ENCODE peak calls at places on chromosome 21, in four cellular contexts. E, G, D and Z are unnamed samples.

GRCh38 chr21:42524341-42525227 is 10.9 kb downstream of the SLC37A1 start:
- DNase-seq in E (peak), G (no peak), D (peak), Z (peak)

GRCh38 chr21:31161157-31161556 is 122.9 kb upstream of the KRTAP19-8 start:
- DNase-seq in E (no peak), D (no peak), G (no peak), Z (no peak)

GRCh38 chr21:21019681-21020080 is 21.5 kb downstream of the NCAM2 start:
- DNase-seq in G (peak), D (no peak), E (peak), Z (no peak)

GRCh38 chr21:31098576-31099005 is 60.3 kb upstream of the KRTAP19-8 start:
- DNase-seq in E (peak), D (peak), G (peak), Z (peak)

GRCh38 chr21:36887983-36888382 is 78.5 kb downstream of the HLCS start:
- DNase-seq in D (no peak), E (no peak), G (no peak), Z (no peak)

GRCh38 chr21:17548262-17548661 is 35.4 kb downstream of the CXADR start:
- DNase-seq in G (no peak), D (no peak), E (peak), Z (peak)

GRCh38 chr21:17270234-17270633 is 242.6 kb upstream of the CXADR start:
- DNase-seq in D (no peak), G (peak), E (peak), Z (peak)

GRCh38 chr21:45715441-45715840 is 71.9 kb downstream of the PCBP3 start:
- DNase-seq in E (no peak), G (no peak), D (no peak), Z (no peak)

GRCh38 chr21:42216726-42217572 is 2.0 kb upstream of the ABCG1 start:
- DNase-seq in G (no peak), D (peak), E (no peak), Z (no peak)

GRCh38 chr21:30463713-30464112 is 16.5 kb downstream of the KRTAP19-1 start:
- DNase-seq in D (no peak), G (no peak), E (no peak), Z (no peak)

GRCh38 chr21:15367061-15367626 is 302.3 kb upstream of the NRIP1 start:
- DNase-seq in D (no peak), E (no peak), G (no peak), Z (no peak)

GRCh38 chr21:26124421-26124833 is 46.1 kb downstream of the APP start:
- DNase-seq in E (peak), D (no peak), G (peak), Z (peak)

GRCh38 chr21:45991606-45992301 is 10.2 kb downstream of the COL6A1 start:
- DNase-seq in D (peak), G (no peak), E (no peak), Z (no peak)

GRCh38 chr21:14206222-14206621 is 4.5 kb downstream of the LIPI start:
- DNase-seq in G (no peak), D (no peak), E (no peak), Z (no peak)

GRCh38 chr21:32463889-32464300 is 51.4 kb downstream of the EVA1C start:
- DNase-seq in E (peak), D (no peak), G (peak), Z (peak)

GRCh38 chr21:35288238-35288637 is 239.1 kb upstream of the RUNX1 start:
- DNase-seq in D (no peak), G (no peak), E (no peak), Z (no peak)

GRCh38 chr21:35414511-35415139 is 365.5 kb upstream of the RUNX1 start:
- DNase-seq in D (no peak), E (no peak), G (no peak), Z (no peak)

GRCh38 chr21:33071878-33072306 is 2.0 kb downstream of the OLIG1 start:
- DNase-seq in D (no peak), G (no peak), E (peak), Z (no peak)

GRCh38 chr21:31358148-31358547 is 14.1 kb upstream of the TIAM1 start:
- DNase-seq in D (no peak), E (no peak), G (no peak), Z (no peak)

GRCh38 chr21:46344219-46344915 is 20.4 kb downstream of the PCNT start:
- DNase-seq in D (no peak), E (no peak), G (no peak), Z (no peak)

GRCh38 chr21:15141236-15141970 is 76.6 kb upstream of the NRIP1 start:
- DNase-seq in G (no peak), E (no peak), D (no peak), Z (no peak)

GRCh38 chr21:17780539-17780938 is 38.6 kb downstream of the C21orf91 start:
- DNase-seq in D (no peak), E (peak), G (no peak), Z (no peak)

GRCh38 chr21:16211339-16212303 is 481.8 kb downstream of the USP25 start:
- DNase-seq in G (peak), E (peak), D (no peak), Z (peak)

GRCh38 chr21:34126269-34126668 is 52.9 kb downstream of the MRPS6 start:
- DNase-seq in D (no peak), E (peak), G (peak), Z (peak)

GRCh38 chr21:41045534-41046268 is 122.3 kb upstream of the BACE2 start:
- DNase-seq in E (no peak), G (no peak), D (no peak), Z (no peak)

GRCh38 chr21:44506279-44507255 is 33.4 kb downstream of the KRTAP10-1 start:
- DNase-seq in D (no peak), E (no peak), G (no peak), Z (no peak)

GRCh38 chr21:22374218-22374969 is 1376.2 kb downstream of the NCAM2 start:
- DNase-seq in G (no peak), E (no peak), D (no peak), Z (no peak)

GRCh38 chr21:38325216-38325615 is 68.4 kb downstream of the KCNJ15 start:
- DNase-seq in E (no peak), D (no peak), G (no peak), Z (no peak)